ENCODE peak calls at places on chromosomes 11 and 22, in seven cellular contexts. B is heart right ventricle, K is small intestine, Z is hepatocyte, N is PC-9, W is esophagus squamous epithelium, R is spleen. X is an unnamed sample.

GRCh38 chr22:37804886-37805857 is 2.6 kb upstream of the GCAT start:
- DNase-seq in B (peak; percentile 93), K (peak; percentile 83), Z (peak; percentile 92), N (peak; percentile 76), W (no peak), R (peak; percentile 92), X (peak; percentile 67)

GRCh38 chr11:59271811-59272327 is 59.1 kb upstream of the MPEG1 start:
- DNase-seq in B (no peak), K (peak; percentile 29), Z (no peak), N (no peak), W (no peak), R (no peak), X (no peak)

GRCh38 chr11:133968300-133968699 is 11.5 kb upstream of the IGSF9B start:
- DNase-seq in B (no peak), K (no peak), Z (no peak), N (no peak), W (no peak), R (no peak), X (no peak)

GRCh38 chr11:134233729-134234179 is 9.3 kb downstream of the VPS26B start:
- DNase-seq in B (no peak), K (no peak), Z (no peak), N (no peak), W (no peak), R (no peak), X (no peak)

GRCh38 chr11:102709211-102709980 is 3.8 kb upstream of the MMP27 start:
- DNase-seq in B (no peak), K (no peak), Z (no peak), N (no peak), W (no peak), R (no peak), X (no peak)

GRCh38 chr11:118224512-118225180 is at the start of gene JAML:
- DNase-seq in B (no peak), K (peak; percentile 45), Z (no peak), N (no peak), W (no peak), R (no peak), X (no peak)

GRCh38 chr22:39254789-39255298 is 10.1 kb upstream of the PDGFB start:
- DNase-seq in B (no peak), K (no peak), Z (no peak), N (no peak), W (no peak), R (no peak), X (no peak)

GRCh38 chr11:26578998-26579635 is 7.1 kb upstream of the MUC15 start:
- DNase-seq in B (no peak), K (no peak), Z (no peak), N (peak; percentile 48), W (no peak), R (no peak), X (no peak)

GRCh38 chr11:71485466-71485865 is 32.5 kb downstream of the NADSYN1 start:
- DNase-seq in B (no peak), K (no peak), Z (no peak), N (no peak), W (no peak), R (no peak), X (no peak)

GRCh38 chr11:3611976-3612678 is 29.7 kb downstream of the ART5 start:
- DNase-seq in B (no peak), K (no peak), Z (no peak), N (no peak), W (no peak), R (no peak), X (no peak)

GRCh38 chr22:19289475-19290161 is 1.9 kb downstream of the CLTCL1 start:
- DNase-seq in B (no peak), K (no peak), Z (peak; percentile 23), N (no peak), W (no peak), R (no peak), X (no peak)

GRCh38 chr11:37512156-37512780 is 914.2 kb upstream of the RAG2 start:
- DNase-seq in B (no peak), K (no peak), Z (no peak), N (no peak), W (no peak), R (no peak), X (no peak)

GRCh38 chr22:46791201-46791731 is 28.8 kb downstream of the TBC1D22A start:
- DNase-seq in B (no peak), K (peak; percentile 51), Z (no peak), N (no peak), W (no peak), R (peak; percentile 89), X (no peak)

GRCh38 chr11:62004473-62004872 is 37.0 kb upstream of the FTH1 start:
- DNase-seq in B (peak; percentile 21), K (no peak), Z (no peak), N (no peak), W (no peak), R (peak; percentile 40), X (no peak)

GRCh38 chr22:49760630-49761571 is 66.8 kb downstream of the BRD1 start:
- DNase-seq in B (no peak), K (no peak), Z (no peak), N (no peak), W (no peak), R (peak; percentile 47), X (no peak)

GRCh38 chr22:20249797-20250354 is 18.2 kb downstream of the RTN4R start:
- DNase-seq in B (no peak), K (no peak), Z (no peak), N (no peak), W (no peak), R (no peak), X (peak; percentile 53)

GRCh38 chr11:123228489-123229163 is 33.6 kb upstream of the CLMP start:
- DNase-seq in B (no peak), K (no peak), Z (no peak), N (no peak), W (no peak), R (no peak), X (no peak)

GRCh38 chr11:16737860-16738197 is 618 bp upstream of the C11orf58 start:
- DNase-seq in B (no peak), K (no peak), Z (peak; percentile 28), N (no peak), W (no peak), R (no peak), X (no peak)

GRCh38 chr11:2519879-2520735 is 75.3 kb downstream of the KCNQ1 start:
- DNase-seq in B (peak; percentile 8), K (no peak), Z (no peak), N (no peak), W (no peak), R (peak; percentile 57), X (no peak)

GRCh38 chr11:19595840-19596751 is 116.5 kb upstream of the NAV2 start:
- DNase-seq in B (peak; percentile 54), K (no peak), Z (no peak), N (peak; percentile 61), W (no peak), R (no peak), X (no peak)
- H3K27ac ChIP-seq in B (peak overlapping the region; percentile 74), K (peak overlapping the region; percentile 65), Z (peak overlapping the region; percentile 35), N (no peak overlapping the region), W (peak overlapping the region; percentile 78), R (no peak overlapping the region), X (no peak overlapping the region)

DNA sequence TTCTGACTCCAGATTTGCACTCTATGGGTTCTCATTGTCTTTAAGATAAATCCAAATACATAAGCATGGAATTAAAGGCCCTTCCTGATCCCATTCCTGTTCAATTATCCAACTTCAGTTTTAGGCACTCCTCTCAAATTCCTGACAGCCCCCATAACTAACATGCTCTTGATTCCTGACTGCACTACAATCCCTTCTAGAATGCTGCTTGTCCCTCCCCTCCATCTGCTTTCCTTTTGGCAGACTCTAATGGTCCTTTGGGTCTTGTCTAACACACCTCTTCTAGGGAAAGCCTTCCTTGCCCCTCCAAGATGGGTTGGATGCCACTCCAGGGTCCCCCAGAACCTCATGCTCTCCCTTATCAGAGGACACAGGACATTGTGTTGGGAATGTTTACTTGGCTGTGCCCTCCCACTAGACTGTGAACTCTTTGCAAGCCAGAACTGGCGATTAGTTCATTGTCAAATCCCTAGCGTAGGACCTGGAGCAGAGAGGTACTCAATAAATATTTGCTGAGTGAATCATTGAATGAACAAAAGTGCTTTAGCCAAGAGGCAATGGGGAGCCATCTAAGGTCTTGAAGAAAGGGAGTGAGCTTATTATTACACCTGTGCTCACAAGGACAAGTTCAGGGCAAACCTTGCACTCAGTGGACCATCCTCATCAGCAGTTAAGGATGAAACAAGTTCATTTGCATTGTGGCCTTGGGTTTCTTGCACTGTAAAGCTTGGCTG is 1.2 kb upstream of the RASSF10 start:
- DNase-seq in B (no peak), K (peak; percentile 76), Z (peak; percentile 67), N (no peak), W (no peak), R (no peak), X (no peak)
- H3K27ac ChIP-seq in B (no peak overlapping the region), K (no peak overlapping the region), Z (peak overlapping the region; percentile 79), N (no peak overlapping the region), W (peak overlapping the region; percentile 89), R (no peak overlapping the region), X (no peak overlapping the region)

GRCh38 chr11:67397986-67398660 is 3.5 kb downstream of the PPP1CA start:
- DNase-seq in B (no peak), K (no peak), Z (no peak), N (no peak), W (no peak), R (no peak), X (no peak)

GRCh38 chr11:67396258-67396581 is 4.4 kb downstream of the RAD9A start:
- DNase-seq in B (no peak), K (no peak), Z (no peak), N (no peak), W (no peak), R (no peak), X (no peak)

GRCh38 chr11:67396587-67397398 is 4.9 kb downstream of the PPP1CA start:
- DNase-seq in B (no peak), K (no peak), Z (no peak), N (no peak), W (no peak), R (peak; percentile 75), X (no peak)

GRCh38 chr11:67398661-67399563 is 2.7 kb downstream of the PPP1CA start:
- DNase-seq in B (no peak), K (no peak), Z (no peak), N (no peak), W (no peak), R (peak; percentile 80), X (no peak)

GRCh38 chr11:67397536-67397935 is 4.1 kb downstream of the PPP1CA start:
- DNase-seq in B (no peak), K (no peak), Z (no peak), N (no peak), W (no peak), R (no peak), X (no peak)
- H3K27ac ChIP-seq in B (no peak overlapping the region), K (no peak overlapping the region), Z (no peak overlapping the region), N (no peak overlapping the region), W (no peak overlapping the region), R (no peak overlapping the region), X (no peak overlapping the region)

DNA sequence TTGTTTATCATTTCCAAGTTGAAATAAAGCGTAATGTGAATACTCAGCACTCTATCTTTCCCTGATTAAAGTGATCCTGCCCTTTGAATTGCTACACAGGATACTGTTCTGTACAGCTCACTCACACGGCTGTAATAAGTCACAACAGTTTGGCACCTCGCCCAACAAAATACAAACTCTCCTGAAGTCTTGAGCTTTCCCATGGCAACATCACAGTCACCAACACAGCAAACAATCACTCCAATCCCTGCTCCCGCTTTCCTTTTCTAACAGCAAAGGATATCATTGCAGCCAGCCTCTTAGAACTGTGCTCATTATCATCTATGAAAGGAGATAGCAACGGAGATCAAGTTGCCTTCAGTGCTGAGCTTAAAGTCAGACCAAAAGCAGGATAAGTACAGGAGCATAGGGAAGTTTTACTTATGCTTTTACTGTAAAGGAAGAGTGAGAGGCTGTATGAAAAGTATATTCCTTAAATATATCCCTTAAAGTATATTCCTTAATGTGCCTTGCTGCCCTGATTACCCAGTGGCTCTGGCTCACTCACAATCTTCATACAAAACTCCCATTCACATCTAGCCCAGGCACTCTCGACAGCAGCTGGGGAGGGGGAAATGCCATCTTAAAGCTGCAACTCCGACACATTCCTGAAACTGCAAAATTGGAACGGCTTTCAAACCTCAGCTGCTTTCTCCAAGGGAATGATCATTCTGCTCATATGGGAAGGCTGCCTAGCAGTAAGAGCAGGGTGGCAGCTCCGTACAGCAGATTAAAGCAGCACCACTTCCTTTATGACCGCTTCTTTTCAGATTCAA is 35.9 kb downstream of the MAML2 start:
- DNase-seq in B (no peak), K (peak; percentile 98), Z (peak; percentile 94), N (peak; percentile 100), W (peak; percentile 48), R (no peak), X (peak; percentile 28)
- H3K27ac ChIP-seq in B (peak overlapping the region; percentile 74), K (peak overlapping the region; percentile 88), Z (peak overlapping the region; percentile 83), N (peak overlapping the region; percentile 96), W (peak overlapping the region; percentile 85), R (peak overlapping the region; percentile 49), X (peak overlapping the region; percentile 52)

X was measured in substantia nigra.